ENCODE peak calls at places on chromosomes 3 and 15, in four cellular contexts. P, E, U and F are unnamed samples.

GRCh38 chr3:1103525-1103924 is 10.7 kb downstream of the CNTN6 start:
- DNase-seq in P (no peak), E (no peak), U (no peak), F (no peak)

GRCh38 chr15:78929536-78930264 is 15.1 kb downstream of the CTSH start:
- DNase-seq in P (no peak), E (no peak), U (no peak), F (no peak)

GRCh38 chr3:127014536-127015281 is 31.8 kb downstream of the PLXNA1 start:
- DNase-seq in P (no peak), E (no peak), U (no peak), F (no peak)

GRCh38 chr3:132660745-132661067 is 577 bp downstream of the UBA5 start:
- DNase-seq in P (peak), E (no peak), U (no peak), F (no peak)

GRCh38 chr3:167861649-167862048 is 126.1 kb downstream of the SERPINI1 start:
- DNase-seq in P (no peak), E (peak), U (no peak), F (no peak)

GRCh38 chr3:48240000-48240710 is 749 bp upstream of the ZNF589 start:
- DNase-seq in P (no peak), E (no peak), U (no peak), F (no peak)

GRCh38 chr15:37045241-37045640 is 55.1 kb downstream of the MEIS2 start:
- DNase-seq in P (no peak), E (no peak), U (no peak), F (no peak)

GRCh38 chr15:101293122-101293521 is 1.9 kb downstream of the SNRPA1 start:
- DNase-seq in P (no peak), E (no peak), U (no peak), F (no peak)

GRCh38 chr15:51602484-51602883 is 20.1 kb downstream of the DMXL2 start:
- DNase-seq in P (no peak), E (no peak), U (no peak), F (no peak)

GRCh38 chr3:16801698-16802097 is 83.1 kb upstream of the PLCL2 start:
- DNase-seq in P (peak), E (no peak), U (no peak), F (no peak)

GRCh38 chr3:127288921-127289645 is 1.2 kb upstream of the PRR20G start:
- DNase-seq in P (no peak), E (peak), U (no peak), F (peak)

GRCh38 chr15:29451201-29451781 is 181.7 kb upstream of the NSMCE3 start:
- DNase-seq in P (peak), E (peak), U (no peak), F (peak)

GRCh38 chr15:77622212-77622941 is 10.3 kb downstream of the LINGO1 start:
- DNase-seq in P (peak), E (no peak), U (no peak), F (no peak)

GRCh38 chr15:49656734-49657133 is 35.9 kb downstream of the DTWD1 start:
- DNase-seq in P (no peak), E (no peak), U (no peak), F (no peak)

GRCh38 chr15:87722941-87723691 is 533.4 kb downstream of the NTRK3 start:
- DNase-seq in P (peak), E (no peak), U (no peak), F (no peak)

GRCh38 chr15:80399508-80399907 is 4.7 kb upstream of the ARNT2 start:
- DNase-seq in P (no peak), E (no peak), U (no peak), F (no peak)

GRCh38 chr3:13827256-13827655 is 52.6 kb downstream of the WNT7A start:
- DNase-seq in P (no peak), E (no peak), U (no peak), F (no peak)

GRCh38 chr3:173465112-173465511 is 67.6 kb downstream of the NLGN1 start:
- DNase-seq in P (no peak), E (no peak), U (no peak), F (no peak)

GRCh38 chr15:73305331-73306211 is 63.2 kb downstream of the HCN4 start:
- DNase-seq in P (peak), E (peak), U (no peak), F (peak)

GRCh38 chr3:57065588-57065987 is 5.1 kb downstream of the SPATA12 start:
- DNase-seq in P (no peak), E (no peak), U (no peak), F (no peak)

GRCh38 chr3:57062119-57062631 is 1.7 kb downstream of the SPATA12 start:
- DNase-seq in P (no peak), E (no peak), U (no peak), F (no peak)

GRCh38 chr3:57061556-57061955 is 1.1 kb downstream of the SPATA12 start:
- DNase-seq in P (no peak), E (no peak), U (no peak), F (no peak)

GRCh38 chr3:57064615-57065014 is 4.2 kb downstream of the SPATA12 start:
- DNase-seq in P (no peak), E (no peak), U (no peak), F (no peak)

DNA sequence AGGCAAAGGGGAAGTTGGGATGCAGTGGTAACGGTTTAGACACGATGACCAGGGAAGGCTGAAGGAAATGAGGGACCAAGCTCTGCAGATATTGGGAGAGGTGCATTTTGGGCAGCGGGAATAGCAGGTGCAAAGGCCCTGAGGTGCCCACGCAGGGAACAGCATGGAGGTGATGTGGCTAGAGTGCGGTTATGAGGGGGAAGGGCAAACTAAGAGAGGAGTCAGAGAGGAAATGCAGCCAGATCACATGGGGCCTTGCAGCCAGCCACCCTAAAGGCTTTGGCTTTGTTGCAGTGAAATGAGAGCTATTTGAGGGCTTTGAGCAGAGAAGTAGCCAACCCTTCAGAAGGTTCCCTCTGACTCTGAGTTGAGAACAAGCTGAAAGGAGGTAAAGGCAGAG is 2.6 kb downstream of the SPATA12 start:
- DNase-seq in P (no peak), E (no peak), U (no peak), F (no peak)
- TF ChIP-seq PBX3 in P (no peak), E (no peak), U (no peak), F (no peak)

GRCh38 chr3:188458761-188459160 is 304.8 kb downstream of the LPP start:
- DNase-seq in P (no peak), E (no peak), U (no peak), F (no peak)
- TF ChIP-seq PBX3 in P (no peak), E (no peak), U (no peak), F (no peak)

GRCh38 chr3:27166888-27167287 is 202.3 kb downstream of the NEK10 start:
- DNase-seq in P (peak), E (peak), U (no peak), F (no peak)

GRCh38 chr3:27160146-27160545 is 209.0 kb downstream of the NEK10 start:
- DNase-seq in P (no peak), E (no peak), U (no peak), F (no peak)

GRCh38 chr3:27160779-27161287 is 208.3 kb downstream of the NEK10 start:
- DNase-seq in P (no peak), E (no peak), U (no peak), F (peak)

GRCh38 chr3:27171113-27171512 is 198.1 kb downstream of the NEK10 start:
- DNase-seq in P (no peak), E (no peak), U (no peak), F (no peak)

DNA sequence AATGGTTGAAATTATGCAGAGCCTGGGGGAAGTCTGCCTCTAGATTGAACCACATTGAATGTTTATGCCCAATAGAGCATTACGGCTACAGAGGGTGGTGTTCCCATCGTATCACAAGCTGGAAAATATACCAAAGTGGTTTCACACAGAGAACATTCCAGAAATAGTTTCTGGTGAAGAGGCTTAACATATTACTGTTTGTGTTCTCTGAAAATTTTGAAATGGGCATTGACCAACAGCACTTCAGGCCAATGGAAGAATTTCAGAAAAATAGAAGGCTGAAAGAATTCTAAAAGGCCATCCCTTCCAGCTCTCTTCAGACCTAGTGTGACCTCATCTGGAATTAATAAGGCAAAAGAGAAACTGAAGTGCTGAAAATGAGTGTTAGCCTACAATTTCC is 203.8 kb downstream of the NEK10 start:
- DNase-seq in P (no peak), E (no peak), U (no peak), F (no peak)
- TF ChIP-seq PBX3 in P (no peak), E (no peak), U (no peak), F (no peak)

GRCh38 chr3:44355634-44356033 is 17.1 kb downstream of the TCAIM start:
- DNase-seq in P (no peak), E (no peak), U (no peak), F (peak)
- TF ChIP-seq PBX3 in P (peak), E (no peak), U (no peak), F (no peak)

DNA sequence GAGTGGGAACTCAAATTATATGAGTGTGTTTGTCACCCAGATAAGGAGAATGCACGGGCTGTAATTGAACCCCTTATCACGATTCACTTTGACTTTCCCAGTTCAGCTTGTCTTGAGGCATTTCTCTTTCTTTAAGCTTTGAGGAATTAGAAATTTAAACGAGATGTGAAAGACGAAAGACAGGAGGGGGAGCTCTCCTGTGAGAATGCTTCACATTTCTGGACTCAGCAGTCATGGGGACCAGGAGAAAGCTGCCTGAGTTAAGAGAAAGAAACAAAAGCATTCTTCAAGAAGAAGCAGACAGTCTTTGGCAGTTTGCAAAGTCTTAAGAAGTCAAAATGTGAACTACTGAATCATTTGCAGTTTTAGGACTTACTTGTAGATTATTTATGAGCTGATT is 205.6 kb downstream of the NECTIN3 start:
- DNase-seq in P (no peak), E (peak), U (no peak), F (no peak)
- TF ChIP-seq PBX3 in P (no peak), E (no peak), U (no peak), F (no peak)